ENCODE peak calls at places on chromosome 15, in seven cellular contexts. H, W, N, O, Z, Q and V are unnamed samples.

GRCh38 chr15:73483053-73483452 is 40.1 kb downstream of the REC114 start:
- DNase-seq in H (no peak), W (no peak), N (peak), O (no peak), Z (no peak), Q (no peak), V (no peak)

GRCh38 chr15:69093127-69093526 is 67.3 kb upstream of the GLCE start:
- DNase-seq in H (no peak), W (no peak), N (no peak), O (no peak), Z (no peak), Q (no peak), V (no peak)

GRCh38 chr15:69315402-69316110 is 16.8 kb downstream of the PAQR5 start:
- DNase-seq in H (no peak), W (peak), N (no peak), O (no peak), Z (no peak), Q (no peak), V (no peak)

GRCh38 chr15:100703032-100703578 is 100.7 kb downstream of the ASB7 start:
- DNase-seq in H (peak), W (peak), N (no peak), O (peak), Z (peak), Q (no peak), V (no peak)

GRCh38 chr15:58134886-58135285 is 3.3 kb upstream of the AQP9 start:
- DNase-seq in H (no peak), W (no peak), N (no peak), O (no peak), Z (no peak), Q (no peak), V (no peak)

GRCh38 chr15:32659340-32659831 is 17.9 kb downstream of the SCG5 start:
- DNase-seq in H (peak), W (no peak), N (peak), O (no peak), Z (peak), Q (no peak), V (no peak)

GRCh38 chr15:25899870-25900269 is 36.7 kb upstream of the ATP10A start:
- DNase-seq in H (peak), W (no peak), N (no peak), O (no peak), Z (peak), Q (no peak), V (no peak)

GRCh38 chr15:87618203-87618725 is 638.3 kb downstream of the NTRK3 start:
- DNase-seq in H (no peak), W (no peak), N (no peak), O (no peak), Z (peak), Q (no peak), V (no peak)

GRCh38 chr15:57427367-57427821 is 51.1 kb downstream of the CGNL1 start:
- DNase-seq in H (peak), W (no peak), N (no peak), O (no peak), Z (peak), Q (no peak), V (no peak)

GRCh38 chr15:57259511-57260143 is 116.7 kb upstream of the CGNL1 start:
- DNase-seq in H (no peak), W (no peak), N (no peak), O (no peak), Z (no peak), Q (no peak), V (peak)

GRCh38 chr15:70045045-70045444 is 52.7 kb downstream of the TLE3 start:
- DNase-seq in H (peak), W (no peak), N (no peak), O (no peak), Z (peak), Q (no peak), V (no peak)

GRCh38 chr15:41919954-41920538 is 26.2 kb upstream of the SPTBN5 start:
- DNase-seq in H (no peak), W (peak), N (peak), O (no peak), Z (peak), Q (no peak), V (no peak)

GRCh38 chr15:74179983-74180688 is 6.6 kb downstream of the ISLR start:
- DNase-seq in H (no peak), W (peak), N (no peak), O (no peak), Z (peak), Q (no peak), V (no peak)

GRCh38 chr15:73599934-73600333 is 33.3 kb downstream of the NPTN start:
- DNase-seq in H (peak), W (no peak), N (no peak), O (no peak), Z (no peak), Q (no peak), V (no peak)

GRCh38 chr15:97678677-97679076 is 281.8 kb upstream of the ARRDC4 start:
- DNase-seq in H (no peak), W (no peak), N (no peak), O (no peak), Z (no peak), Q (no peak), V (no peak)

GRCh38 chr15:41921167-41921566 is 27.3 kb upstream of the SPTBN5 start:
- DNase-seq in H (no peak), W (peak), N (peak), O (no peak), Z (peak), Q (no peak), V (no peak)

GRCh38 chr15:25176991-25177954 is 222.5 kb downstream of the SNRPN start:
- DNase-seq in H (no peak), W (peak), N (no peak), O (no peak), Z (no peak), Q (peak), V (peak)

GRCh38 chr15:51841401-51842040 is 12.1 kb downstream of the TMOD3 start:
- DNase-seq in H (no peak), W (peak), N (no peak), O (no peak), Z (no peak), Q (no peak), V (no peak)

GRCh38 chr15:62647195-62647865 is 395.2 kb upstream of the TPM1 start:
- DNase-seq in H (peak), W (no peak), N (peak), O (no peak), Z (peak), Q (no peak), V (no peak)

GRCh38 chr15:38300395-38300794 is 47.8 kb downstream of the SPRED1 start:
- DNase-seq in H (no peak), W (no peak), N (no peak), O (no peak), Z (peak), Q (no peak), V (no peak)

GRCh38 chr15:52505141-52505540 is 23.5 kb downstream of the MYO5A start:
- DNase-seq in H (peak), W (peak), N (peak), O (no peak), Z (no peak), Q (no peak), V (no peak)

GRCh38 chr15:34275721-34276120 is 50.9 kb downstream of the EMC4 start:
- DNase-seq in H (peak), W (no peak), N (no peak), O (no peak), Z (no peak), Q (no peak), V (no peak)

GRCh38 chr15:64774556-64775523 is 549 bp downstream of the RBPMS2 start:
- DNase-seq in H (no peak), W (no peak), N (peak), O (peak), Z (no peak), Q (no peak), V (peak)

GRCh38 chr15:73844356-73844755 is 29.0 kb upstream of the TBC1D21 start:
- DNase-seq in H (no peak), W (no peak), N (no peak), O (no peak), Z (no peak), Q (no peak), V (no peak)

GRCh38 chr15:101037090-101037830 is 118.1 kb downstream of the LRRK1 start:
- DNase-seq in H (no peak), W (peak), N (no peak), O (no peak), Z (no peak), Q (peak), V (no peak)

GRCh38 chr15:62648954-62649353 is 393.6 kb upstream of the TPM1 start:
- DNase-seq in H (peak), W (no peak), N (peak), O (no peak), Z (peak), Q (no peak), V (no peak)

GRCh38 chr15:74403981-74404563 is 29.7 kb downstream of the SEMA7A start:
- DNase-seq in H (no peak), W (no peak), N (no peak), O (peak), Z (no peak), Q (no peak), V (peak)

GRCh38 chr15:52718551-52718950 is 39.4 kb upstream of the ATOSA start:
- DNase-seq in H (peak), W (no peak), N (no peak), O (no peak), Z (no peak), Q (no peak), V (no peak)

GRCh38 chr15:96070636-96071035 is 259.9 kb upstream of the NR2F2 start:
- DNase-seq in H (peak), W (no peak), N (no peak), O (no peak), Z (peak), Q (no peak), V (no peak)

GRCh38 chr15:93001881-93002280 is 87.1 kb downstream of the RGMA start:
- DNase-seq in H (no peak), W (no peak), N (no peak), O (no peak), Z (no peak), Q (no peak), V (no peak)
- TF ChIP-seq CTCF in H (no peak), W (no peak), N (no peak), O (peak), Z (peak), Q (no peak), V (no peak)

GRCh38 chr15:29651476-29652072 is 170.7 kb downstream of the TJP1 start:
- DNase-seq in H (no peak), W (no peak), N (no peak), O (no peak), Z (no peak), Q (no peak), V (no peak)

GRCh38 chr15:29652595-29652994 is 169.7 kb downstream of the TJP1 start:
- DNase-seq in H (no peak), W (no peak), N (no peak), O (no peak), Z (no peak), Q (no peak), V (no peak)

GRCh38 chr15:29656636-29657475 is 165.4 kb downstream of the TJP1 start:
- DNase-seq in H (no peak), W (no peak), N (no peak), O (no peak), Z (no peak), Q (no peak), V (no peak)
- TF ChIP-seq CTCF in H (no peak), W (no peak), N (no peak), O (no peak), Z (no peak), Q (no peak), V (no peak)

DNA sequence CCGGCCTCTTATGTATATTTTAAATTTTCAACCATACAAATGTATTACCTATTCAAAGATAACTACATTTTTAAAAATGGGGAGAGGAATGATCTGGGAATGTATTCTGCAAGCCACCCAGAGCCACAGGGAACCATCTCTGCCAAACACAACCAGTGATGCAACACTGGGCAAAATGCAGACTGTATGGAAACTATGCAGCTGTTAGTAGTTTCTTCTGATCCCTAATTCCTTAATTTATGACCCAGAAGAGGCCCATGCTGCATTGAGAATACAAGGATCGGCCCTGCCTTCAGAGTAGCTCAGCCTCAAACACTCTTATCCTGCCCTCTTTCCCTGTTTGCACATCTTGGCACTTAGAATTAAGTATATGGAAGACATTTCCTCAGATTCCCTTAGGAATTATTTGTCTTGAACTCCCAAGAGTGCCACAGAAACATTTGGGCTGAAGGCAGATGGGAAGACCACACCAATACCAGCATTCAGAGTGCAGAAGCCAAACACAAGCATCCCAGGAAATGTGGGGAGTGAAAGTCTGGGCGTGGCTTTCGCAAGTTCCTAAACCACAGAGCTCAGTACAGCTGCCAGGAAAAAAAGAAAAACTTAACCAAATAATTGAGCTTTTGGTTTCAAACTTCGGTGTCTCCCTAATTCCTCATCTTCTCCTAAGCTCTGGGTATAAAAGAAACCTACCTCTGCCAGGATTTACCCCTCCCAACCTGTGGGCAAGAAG is 5.3 kb downstream of the SNUPN start:
- DNase-seq in H (peak), W (no peak), N (peak), O (no peak), Z (peak), Q (no peak), V (no peak)
- TF ChIP-seq CTCF in H (no peak), W (no peak), N (no peak), O (no peak), Z (no peak), Q (no peak), V (no peak)

GRCh38 chr15:83549563-83549962 is 102.4 kb downstream of the SH3GL3 start:
- DNase-seq in H (peak), W (no peak), N (no peak), O (no peak), Z (no peak), Q (no peak), V (no peak)

GRCh38 chr15:83547168-83547567 is 100.0 kb downstream of the SH3GL3 start:
- DNase-seq in H (no peak), W (no peak), N (no peak), O (no peak), Z (no peak), Q (no peak), V (no peak)

GRCh38 chr15:83545803-83546534 is 98.8 kb downstream of the SH3GL3 start:
- DNase-seq in H (peak), W (no peak), N (no peak), O (no peak), Z (no peak), Q (no peak), V (no peak)
- TF ChIP-seq CTCF in H (no peak), W (no peak), N (no peak), O (no peak), Z (no peak), Q (no peak), V (no peak)

GRCh38 chr15:66498501-66499386 is 1.2 kb upstream of the SNAPC5 start:
- DNase-seq in H (no peak), W (no peak), N (no peak), O (no peak), Z (peak), Q (no peak), V (no peak)
- TF ChIP-seq CTCF in H (peak), W (peak), N (peak), O (peak), Z (peak), Q (no peak), V (no peak)

GRCh38 chr15:89662893-89663673 is 7.8 kb upstream of the KIF7 start:
- DNase-seq in H (peak), W (no peak), N (peak), O (no peak), Z (peak), Q (no peak), V (no peak)
- TF ChIP-seq CTCF in H (no peak), W (no peak), N (no peak), O (no peak), Z (peak), Q (no peak), V (no peak)

GRCh38 chr15:23075927-23076326 is 36.6 kb upstream of the TUBGCP5 start:
- DNase-seq in H (no peak), W (no peak), N (no peak), O (no peak), Z (no peak), Q (no peak), V (no peak)

GRCh38 chr15:23083115-23083514 is 43.7 kb upstream of the TUBGCP5 start:
- DNase-seq in H (no peak), W (no peak), N (no peak), O (no peak), Z (no peak), Q (no peak), V (no peak)

DNA sequence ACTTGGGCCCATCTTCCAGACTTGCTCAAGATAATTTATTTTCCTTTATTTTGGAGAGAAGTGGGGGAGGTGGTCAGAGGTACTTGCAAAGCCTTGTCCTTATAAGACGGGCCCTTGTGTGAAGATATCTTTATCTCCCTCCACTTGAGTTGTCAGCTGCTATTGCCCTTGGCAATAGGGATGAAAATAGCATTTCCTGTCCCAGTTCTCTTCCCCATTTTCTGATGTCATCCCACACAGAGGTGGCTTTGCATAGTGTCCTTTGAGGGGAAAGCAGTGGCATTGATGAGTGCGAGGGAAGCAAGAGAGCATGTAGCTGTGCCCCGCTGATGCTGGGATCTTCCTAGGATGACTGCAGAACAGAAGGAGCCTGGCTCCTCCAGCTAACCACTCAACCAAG is 41.9 kb upstream of the TUBGCP5 start:
- DNase-seq in H (no peak), W (no peak), N (no peak), O (no peak), Z (no peak), Q (no peak), V (no peak)
- TF ChIP-seq CTCF in H (no peak), W (no peak), N (no peak), O (no peak), Z (no peak), Q (no peak), V (no peak)

GRCh38 chr15:40296561-40297230 is 11.0 kb downstream of the PLCB2 start:
- DNase-seq in H (no peak), W (no peak), N (no peak), O (no peak), Z (no peak), Q (no peak), V (no peak)

GRCh38 chr15:40300367-40300766 is 7.4 kb downstream of the PLCB2 start:
- DNase-seq in H (no peak), W (no peak), N (no peak), O (no peak), Z (no peak), Q (no peak), V (no peak)

GRCh38 chr15:40297356-40297755 is 10.4 kb downstream of the PLCB2 start:
- DNase-seq in H (no peak), W (no peak), N (no peak), O (no peak), Z (no peak), Q (no peak), V (no peak)

GRCh38 chr15:40295870-40296560 is 11.7 kb downstream of the PLCB2 start:
- DNase-seq in H (no peak), W (no peak), N (peak), O (no peak), Z (no peak), Q (no peak), V (no peak)

DNA sequence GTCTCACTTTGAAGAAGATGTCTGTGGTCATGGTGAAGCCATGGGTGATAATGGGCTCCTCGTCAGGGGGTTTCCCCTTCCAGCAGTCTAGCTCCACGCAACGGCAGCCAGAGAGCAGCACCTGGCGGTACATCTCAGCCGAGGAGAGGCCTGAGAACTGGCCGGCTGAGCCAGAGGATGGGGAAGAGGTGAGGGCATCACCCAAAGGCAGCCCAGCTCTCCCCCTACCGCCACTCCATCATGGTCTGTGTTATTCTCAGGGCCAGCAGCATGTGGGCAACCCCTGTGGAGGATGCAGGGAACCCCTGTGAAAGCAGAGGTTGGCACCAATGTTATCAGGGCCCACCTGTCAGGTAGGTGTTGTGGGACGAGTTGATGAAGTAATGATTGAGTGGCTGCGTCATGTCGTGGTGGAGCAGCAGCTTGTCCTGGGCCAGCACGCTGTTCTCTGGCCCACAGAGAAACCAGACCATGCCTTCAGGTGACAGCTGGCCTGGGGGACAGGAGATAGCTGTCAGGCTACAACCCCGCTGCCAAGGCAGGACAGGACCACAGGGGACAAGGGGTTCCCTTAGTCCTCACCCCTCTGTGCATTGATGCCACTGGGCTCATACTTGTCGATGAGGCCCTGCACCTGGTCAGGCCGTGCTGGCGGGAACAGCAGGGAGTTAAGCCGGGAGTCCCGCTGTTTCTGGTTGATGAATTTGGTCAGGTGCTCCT is 9.4 kb downstream of the PLCB2 start:
- DNase-seq in H (no peak), W (no peak), N (no peak), O (no peak), Z (no peak), Q (no peak), V (no peak)
- TF ChIP-seq CTCF in H (no peak), W (no peak), N (no peak), O (no peak), Z (no peak), Q (no peak), V (no peak)